ENCODE peak calls at places on chromosome 11, in six cellular contexts. U is nephron progenitor cell, X is A172, Q is amygdala, E is right cardiac atrium, F is iris pigment epithelial cell. R is an unnamed sample.

GRCh38 chr11:12686246-12687060 is 12.2 kb downstream of the TEAD1 start:
- DNase-seq in U (no peak), X (no peak), Q (no peak), E (no peak), F (no peak), R (peak; percentile 43)

GRCh38 chr11:115580416-115580815 is 76.2 kb upstream of the CADM1 start:
- DNase-seq in U (no peak), X (no peak), Q (no peak), E (no peak), F (no peak), R (no peak)

GRCh38 chr11:2325719-2326118 is 23.9 kb downstream of the TSPAN32 start:
- DNase-seq in U (no peak), X (peak; percentile 79), Q (no peak), E (peak; percentile 65), F (no peak), R (peak; percentile 59)

GRCh38 chr11:73976451-73977151 is 6.0 kb downstream of the UCP2 start:
- DNase-seq in U (no peak), X (no peak), Q (no peak), E (no peak), F (no peak), R (no peak)

GRCh38 chr11:77113382-77114088 is 10.9 kb downstream of the OMP start:
- DNase-seq in U (peak; percentile 56), X (peak; percentile 50), Q (no peak), E (peak; percentile 38), F (peak; percentile 43), R (peak; percentile 52)

GRCh38 chr11:10666556-10666955 is 27.0 kb downstream of the IRAG1 start:
- DNase-seq in U (no peak), X (no peak), Q (no peak), E (no peak), F (peak; percentile 80), R (peak; percentile 74)

GRCh38 chr11:130738618-130739017 is 177.7 kb downstream of the SNX19 start:
- DNase-seq in U (no peak), X (no peak), Q (no peak), E (no peak), F (peak; percentile 51), R (peak; percentile 92)

GRCh38 chr11:12212181-12212820 is 101.9 kb downstream of the MICAL2 start:
- DNase-seq in U (no peak), X (no peak), Q (no peak), E (no peak), F (no peak), R (no peak)

GRCh38 chr11:126115253-126115540 is 52.5 kb upstream of the CDON start:
- DNase-seq in U (no peak), X (no peak), Q (no peak), E (peak; percentile 93), F (no peak), R (peak; percentile 25)

GRCh38 chr11:79098096-79098495 is 342.7 kb downstream of the TENM4 start:
- DNase-seq in U (peak; percentile 23), X (no peak), Q (no peak), E (no peak), F (no peak), R (peak; percentile 25)

GRCh38 chr11:62217191-62217748 is 8.8 kb downstream of the SCGB2A1 start:
- DNase-seq in U (no peak), X (no peak), Q (no peak), E (no peak), F (peak; percentile 21), R (peak; percentile 7)

GRCh38 chr11:46305295-46305694 is 27.8 kb downstream of the CREB3L1 start:
- DNase-seq in U (no peak), X (no peak), Q (no peak), E (peak; percentile 32), F (peak; percentile 61), R (peak; percentile 61)

GRCh38 chr11:44145011-44145777 is 49.7 kb downstream of the EXT2 start:
- DNase-seq in U (no peak), X (no peak), Q (no peak), E (no peak), F (peak; percentile 31), R (peak; percentile 47)